ENCODE peak calls at places on chromosomes 11 and 22, in six cellular contexts. G is stimulated activated CD8-positive, alpha-beta memory T cell treated with anti-CD3 and anti-CD28 coated beads, Interleukin-15, amount 100 ng/mL, for 48 hours; A is germinal center; K is iPS-NIHi11; B is fibroblast of pulmonary artery; L is LoVo. C is an unnamed sample.

GRCh38 chr22:23399367-23400285 is 180.5 kb downstream of the IGLL1 start:
- DNase-seq in G (no peak), K (no peak), L (no peak), A (no peak), B (no peak), C (no peak)

GRCh38 chr22:43830931-43831560 is 18.9 kb upstream of the EFCAB6 start:
- DNase-seq in B (no peak), K (no peak), G (no peak), L (no peak), A (no peak), C (no peak)

GRCh38 chr11:35786918-35787557 is 124.5 kb downstream of the TRIM44 start:
- DNase-seq in L (no peak), A (no peak), G (no peak), K (no peak), B (no peak), C (no peak)

GRCh38 chr11:35056391-35057093 is 82.4 kb upstream of the CD44 start:
- DNase-seq in L (no peak), K (no peak), A (no peak), B (no peak), G (no peak), C (no peak)

GRCh38 chr22:26953380-26953807 is 296.0 kb downstream of the MIAT start:
- DNase-seq in K (peak), A (no peak), B (no peak), L (no peak), G (no peak), C (no peak)

GRCh38 chr11:2215561-2216399 is 44.2 kb upstream of the TH start:
- DNase-seq in L (no peak), A (no peak), K (no peak), B (no peak), G (no peak), C (peak)

GRCh38 chr11:2772544-2773031 is 72.8 kb upstream of the KCNQ1OT1 start:
- DNase-seq in A (no peak), G (peak), L (peak), K (no peak), B (peak), C (peak)

GRCh38 chr11:65429724-65430405 is 7.3 kb downstream of the NEAT1 start:
- DNase-seq in B (peak), L (no peak), K (no peak), A (no peak), G (no peak), C (no peak)

GRCh38 chr22:40517631-40518030 is 118.9 kb downstream of the MRTFA start:
- DNase-seq in B (no peak), K (peak), G (no peak), A (no peak), L (no peak), C (no peak)

GRCh38 chr22:40855960-40856512 is 403 bp downstream of the ST13 start:
- DNase-seq in K (peak), L (peak), B (peak), A (peak), G (no peak), C (no peak)

GRCh38 chr11:57567210-57567511 is 311 bp downstream of the UBE2L6 start:
- DNase-seq in G (no peak), K (no peak), A (no peak), L (no peak), B (peak), C (no peak)

GRCh38 chr11:70725272-70725671 is 326.9 kb downstream of the CTTN start:
- DNase-seq in G (no peak), B (no peak), L (no peak), K (no peak), A (no peak), C (no peak)

GRCh38 chr11:95487391-95487790 is 256.4 kb upstream of the SESN3 start:
- DNase-seq in B (no peak), A (peak), L (no peak), K (peak), G (no peak), C (no peak)

GRCh38 chr11:17164361-17165246 is 43.2 kb downstream of the PIK3C2A start:
- DNase-seq in B (no peak), G (no peak), A (no peak), K (no peak), L (no peak), C (no peak)

GRCh38 chr11:30852091-30852490 is 265.9 kb upstream of the MPPED2 start:
- DNase-seq in G (no peak), B (no peak), A (no peak), K (no peak), L (no peak), C (no peak)

GRCh38 chr22:39634530-39635399 is 64.2 kb downstream of the CACNA1I start:
- DNase-seq in B (peak), K (peak), A (no peak), L (peak), G (no peak), C (no peak)

GRCh38 chr11:43580735-43581369 is 99.7 kb upstream of the HSD17B12 start:
- DNase-seq in L (no peak), A (peak), K (peak), B (no peak), G (no peak), C (peak)

GRCh38 chr22:25084405-25085107 is 115.1 kb upstream of the CRYBB3 start:
- DNase-seq in K (no peak), G (no peak), B (no peak), L (no peak), A (no peak), C (no peak)

GRCh38 chr11:130400793-130401483 is 27.5 kb downstream of the ADAMTS8 start:
- DNase-seq in B (peak), A (no peak), G (no peak), L (no peak), K (no peak), C (no peak)

GRCh38 chr22:44450503-44450902 is 47.5 kb downstream of the RTL6 start:
- DNase-seq in A (no peak), G (no peak), B (no peak), L (no peak), K (no peak), C (peak)

GRCh38 chr22:38788417-38788816 is 5.5 kb downstream of the DNAL4 start:
- DNase-seq in K (no peak), B (peak), A (no peak), L (no peak), G (no peak), C (no peak)

GRCh38 chr11:9601041-9601875 is 27.8 kb downstream of the WEE1 start:
- DNase-seq in B (peak), G (peak), L (no peak), K (peak), A (peak), C (no peak)

GRCh38 chr22:39481595-39481994 is 20.5 kb upstream of the MIEF1 start:
- DNase-seq in K (no peak), B (no peak), A (no peak), L (no peak), G (no peak), C (no peak)

GRCh38 chr11:122938557-122938956 is 43.1 kb downstream of the BSX start:
- DNase-seq in L (no peak), B (no peak), K (no peak), A (no peak), G (no peak), C (no peak)

GRCh38 chr11:114738954-114739353 is 60.6 kb downstream of the NXPE2 start:
- DNase-seq in A (peak), B (peak), K (peak), G (peak), L (peak), C (no peak)